ENCODE peak calls at places on chromosomes 7 and 10, in five cellular contexts. N, J, F, L and A are unnamed samples.
A peak's percentile ranks its signal among the peaks of the same experiment; 100 is the strongest.

GRCh38 chr7:154767194-154767593 is 235.7 kb downstream of the PAXIP1 start:
- DNase-seq in N (no peak), J (no peak), F (no peak), L (no peak), A (peak; percentile 87)

GRCh38 chr7:141013345-141013715 is 1.4 kb downstream of the MRPS33 start:
- DNase-seq in N (no peak), J (no peak), F (no peak), L (no peak), A (no peak)

GRCh38 chr7:41303709-41304108 is 399.2 kb downstream of the INHBA start:
- DNase-seq in N (no peak), J (no peak), F (no peak), L (no peak), A (no peak)

GRCh38 chr7:116097365-116098009 is 66.9 kb upstream of the TFEC start:
- DNase-seq in N (no peak), J (no peak), F (no peak), L (no peak), A (no peak)

GRCh38 chr10:130338588-130339070 is 202.4 kb downstream of the GLRX3 start:
- DNase-seq in N (no peak), J (no peak), F (no peak), L (no peak), A (no peak)

GRCh38 chr7:38374507-38374906 is 101.1 kb upstream of the TARP start:
- DNase-seq in N (peak; percentile 2), J (peak; percentile 85), F (no peak), L (no peak), A (peak; percentile 17)

GRCh38 chr7:83468251-83468739 is 180.6 kb downstream of the SEMA3E start:
- DNase-seq in N (peak; percentile 70), J (peak; percentile 28), F (peak; percentile 22), L (peak; percentile 47), A (peak; percentile 12)

GRCh38 chr7:43244782-43245181 is 132.3 kb downstream of the HECW1 start:
- DNase-seq in N (no peak), J (no peak), F (no peak), L (no peak), A (no peak)

GRCh38 chr10:43461950-43462349 is 25.0 kb downstream of the ZNF487 start:
- DNase-seq in N (peak; percentile 39), J (peak; percentile 38), F (no peak), L (peak; percentile 70), A (peak; percentile 87)

GRCh38 chr10:121165276-121165675 is 314.1 kb downstream of the WDR11 start:
- DNase-seq in N (no peak), J (no peak), F (no peak), L (no peak), A (no peak)

GRCh38 chr10:21313691-21314090 is 211.8 kb downstream of the SKIDA1 start:
- DNase-seq in N (no peak), J (no peak), F (no peak), L (no peak), A (no peak)

GRCh38 chr7:1664711-1665591 is 5.1 kb upstream of the ELFN1 start:
- DNase-seq in N (peak; percentile 31), J (peak; percentile 66), F (peak; percentile 63), L (peak; percentile 88), A (peak; percentile 38)

GRCh38 chr10:103698266-103698665 is 157.1 kb downstream of the SH3PXD2A start:
- DNase-seq in N (no peak), J (no peak), F (no peak), L (no peak), A (no peak)

GRCh38 chr7:17041324-17041723 is 159.5 kb upstream of the AGR3 start:
- DNase-seq in N (no peak), J (no peak), F (no peak), L (no peak), A (no peak)

GRCh38 chr10:33100996-33101747 is 143.1 kb upstream of the ITGB1 start:
- DNase-seq in N (no peak), J (no peak), F (no peak), L (no peak), A (no peak)

GRCh38 chr10:3068201-3068967 is 1.0 kb downstream of the PFKP start:
- DNase-seq in N (no peak), J (peak; percentile 78), F (peak; percentile 65), L (no peak), A (peak; percentile 62)

GRCh38 chr10:129096340-129096984 is 370.6 kb upstream of the MGMT start:
- DNase-seq in N (no peak), J (no peak), F (peak; percentile 48), L (no peak), A (no peak)

GRCh38 chr10:74249865-74250264 is 98.8 kb downstream of the ADK start:
- DNase-seq in N (no peak), J (no peak), F (no peak), L (no peak), A (no peak)

GRCh38 chr7:66558201-66558641 is 70.5 kb upstream of the KCTD7 start:
- DNase-seq in N (no peak), J (no peak), F (no peak), L (no peak), A (no peak)

GRCh38 chr10:126407831-126408230 is 19.6 kb upstream of the ADAM12 start:
- DNase-seq in N (no peak), J (no peak), F (no peak), L (no peak), A (no peak)

GRCh38 chr10:99630439-99630838 is 10.2 kb upstream of the SLC25A28 start:
- DNase-seq in N (no peak), J (peak; percentile 50), F (no peak), L (no peak), A (no peak)

GRCh38 chr7:30469303-30469702 is 9.3 kb downstream of the NOD1 start:
- DNase-seq in N (peak; percentile 77), J (no peak), F (peak; percentile 82), L (peak; percentile 58), A (peak; percentile 79)

GRCh38 chr10:44992070-44992731 is 8.5 kb upstream of the ZNF22 start:
- DNase-seq in N (no peak), J (no peak), F (peak; percentile 18), L (no peak), A (no peak)

GRCh38 chr10:70903262-70903921 is 15.0 kb upstream of the PCBD1 start:
- DNase-seq in N (no peak), J (peak; percentile 50), F (peak; percentile 68), L (peak; percentile 49), A (peak; percentile 82)

GRCh38 chr7:106421181-106421762 is 136.5 kb upstream of the NAMPT start:
- DNase-seq in N (peak; percentile 20), J (no peak), F (peak; percentile 79), L (no peak), A (peak; percentile 10)

GRCh38 chr10:127694580-127695193 is 42.3 kb upstream of the FOXI2 start:
- DNase-seq in N (peak; percentile 3), J (peak; percentile 69), F (no peak), L (peak; percentile 42), A (peak; percentile 18)

GRCh38 chr10:22911067-22911466 is 16.8 kb upstream of the ARMC3 start:
- DNase-seq in N (no peak), J (no peak), F (no peak), L (no peak), A (no peak)

GRCh38 chr10:48651293-48651692 is 33.4 kb upstream of the WDFY4 start:
- DNase-seq in N (no peak), J (no peak), F (no peak), L (no peak), A (no peak)

GRCh38 chr7:123608991-123609882 is 7.6 kb downstream of the ASB15 start:
- DNase-seq in N (peak; percentile 47), J (no peak), F (no peak), L (no peak), A (no peak)

GRCh38 chr10:69800109-69800508 is 1.6 kb upstream of the COL13A1 start:
- DNase-seq in N (no peak), J (peak; percentile 24), F (no peak), L (peak; percentile 67), A (peak; percentile 65)

GRCh38 chr10:70551971-70552422 is 50.5 kb downstream of the PRF1 start:
- DNase-seq in N (no peak), J (no peak), F (no peak), L (no peak), A (no peak)

GRCh38 chr10:61859786-61860185 is 41.7 kb upstream of the ARID5B start:
- DNase-seq in N (no peak), J (no peak), F (no peak), L (no peak), A (no peak)

GRCh38 chr7:155346285-155346684 is 48.6 kb downstream of the INSIG1 start:
- DNase-seq in N (no peak), J (no peak), F (no peak), L (no peak), A (no peak)

GRCh38 chr10:99329891-99330674 is 927 bp downstream of the CNNM1 start:
- DNase-seq in N (no peak), J (peak; percentile 20), F (no peak), L (peak; percentile 11), A (peak; percentile 55)

GRCh38 chr7:16421333-16422099 is at the start of gene CRPPA:
- DNase-seq in N (peak; percentile 52), J (peak; percentile 51), F (peak; percentile 37), L (no peak), A (peak; percentile 54)

GRCh38 chr10:72297968-72298773 is 24.4 kb downstream of the DDIT4 start:
- DNase-seq in N (peak; percentile 41), J (peak; percentile 98), F (peak; percentile 97), L (peak; percentile 96), A (peak; percentile 99)